ENCODE peak calls at places on chromosomes 1 and 21, in four cellular contexts. B is sciatic nerve; U is stimulated activated CD4-positive, alpha-beta T cell treated with anti-CD3 and anti-CD28 coated beads, Interleukin-15, amount 100 ng/mL, for 48 hours; Z is psoas muscle. T is an unnamed sample.

GRCh38 chr1:17440074-17440826 is 773 bp upstream of the RCC2 start:
- DNase-seq in B (no peak), U (no peak), Z (no peak), T (no peak)

GRCh38 chr21:42161957-42162681 is 56.8 kb upstream of the ABCG1 start:
- DNase-seq in B (no peak), U (no peak), Z (no peak), T (no peak)

GRCh38 chr1:89454845-89455521 is 69.6 kb upstream of the LRRC8B start:
- DNase-seq in B (peak; percentile 61), U (peak; percentile 41), Z (no peak), T (peak; percentile 31)

GRCh38 chr1:44105810-44106209 is 12.8 kb upstream of the KLF17 start:
- DNase-seq in B (no peak), U (no peak), Z (no peak), T (no peak)

GRCh38 chr1:204198978-204199340 is 2.7 kb upstream of the KISS1 start:
- DNase-seq in B (no peak), U (no peak), Z (no peak), T (no peak)

GRCh38 chr1:2414297-2414958 is 2.1 kb upstream of the PEX10 start:
- DNase-seq in B (peak; percentile 88), U (peak; percentile 55), Z (peak; percentile 86), T (peak; percentile 11)

GRCh38 chr1:101022294-101022693 is 3.3 kb downstream of the DPH5 start:
- DNase-seq in B (no peak), U (no peak), Z (no peak), T (no peak)

GRCh38 chr1:154191990-154192450 is at the start of gene TPM3:
- DNase-seq in B (no peak), U (no peak), Z (no peak), T (no peak)

GRCh38 chr1:170498896-170499295 is 33.1 kb upstream of the GORAB start:
- DNase-seq in B (no peak), U (no peak), Z (no peak), T (no peak)

GRCh38 chr1:205294175-205294913 is 27.2 kb downstream of the NUAK2 start:
- DNase-seq in B (no peak), U (no peak), Z (no peak), T (no peak)

GRCh38 chr21:44862869-44863685 is 10.4 kb downstream of the PTTG1IP start:
- DNase-seq in B (no peak), U (no peak), Z (peak; percentile 43), T (no peak)

GRCh38 chr1:228955691-228956090 is 220.4 kb downstream of the RHOU start:
- DNase-seq in B (no peak), U (no peak), Z (no peak), T (no peak)

GRCh38 chr1:48294656-48295055 is 72.1 kb downstream of the SLC5A9 start:
- DNase-seq in B (no peak), U (no peak), Z (no peak), T (no peak)

GRCh38 chr1:228099331-228099732 is 3.8 kb downstream of the C1orf35 start:
- DNase-seq in B (peak; percentile 38), U (no peak), Z (peak; percentile 50), T (no peak)

GRCh38 chr1:2258996-2259395 is 30.9 kb downstream of the SKI start:
- DNase-seq in B (no peak), U (no peak), Z (peak; percentile 32), T (no peak)

GRCh38 chr1:28417441-28418277 is 48.1 kb downstream of the PHACTR4 start:
- DNase-seq in B (no peak), U (no peak), Z (no peak), T (no peak)

GRCh38 chr1:228865613-228866320 is 130.5 kb downstream of the RHOU start:
- DNase-seq in B (no peak), U (no peak), Z (no peak), T (no peak)

GRCh38 chr1:50295553-50295952 is 127.7 kb downstream of the DMRTA2 start:
- DNase-seq in B (no peak), U (no peak), Z (no peak), T (no peak)

GRCh38 chr1:185601189-185601588 is 133.0 kb upstream of the HMCN1 start:
- DNase-seq in B (no peak), U (no peak), Z (no peak), T (no peak)

GRCh38 chr1:26582053-26582835 is 52.7 kb downstream of the RPS6KA1 start:
- DNase-seq in B (no peak), U (no peak), Z (no peak), T (no peak)

GRCh38 chr1:37171651-37172050 is 137.3 kb upstream of the GRIK3 start:
- DNase-seq in B (no peak), U (no peak), Z (no peak), T (no peak)

GRCh38 chr1:153916297-153916696 is 6.5 kb downstream of the GATAD2B start:
- DNase-seq in B (no peak), U (no peak), Z (no peak), T (no peak)

GRCh38 chr1:109516872-109517271 is 7.3 kb upstream of the AMIGO1 start:
- DNase-seq in B (no peak), U (no peak), Z (no peak), T (no peak)

GRCh38 chr1:210321552-210321951 is 7.2 kb upstream of the HHAT start:
- DNase-seq in B (no peak), U (no peak), Z (no peak), T (no peak)

GRCh38 chr1:205047764-205048231 is 4.8 kb downstream of the CNTN2 start:
- DNase-seq in B (no peak), U (no peak), Z (no peak), T (no peak)

GRCh38 chr1:24776821-24777220 is 31.6 kb downstream of the CLIC4 start:
- DNase-seq in B (no peak), U (no peak), Z (no peak), T (no peak)

GRCh38 chr1:170929412-170929834 is 5.9 kb upstream of the MROH9 start:
- DNase-seq in B (no peak), U (no peak), Z (no peak), T (no peak)

GRCh38 chr1:30320581-30320890 is 402.8 kb downstream of the MATN1 start:
- DNase-seq in B (peak; percentile 51), U (no peak), Z (no peak), T (no peak)

GRCh38 chr1:117313555-117313954 is 53.7 kb upstream of the MAN1A2 start:
- DNase-seq in B (no peak), U (no peak), Z (no peak), T (no peak)